ENCODE peak calls at places on chromosomes 11 and 22, in nine cellular contexts. W is cardiac muscle cell; O is HFF-Myc; J is naive thymus-derived CD4-positive, alpha-beta T cell; C is stimulated activated CD4-positive, alpha-beta T cell treated with anti-CD3 and anti-CD28 coated beads, TNF-alpha, amount 100 ng/mL, for 24 hours; F is stimulated activated CD8-positive, alpha-beta memory T cell treated with anti-CD3 and anti-CD28 coated beads, Interleukin-7, amount 100 ng/mL, for 24 hours; R is NCI-H510A treated with DMSO at 0.1 percent for 48 hours; S is left cardiac atrium; Z is RWPE1. Q is an unnamed sample.

GRCh38 chr11:113531575-113532451 is 56.6 kb upstream of the DRD2 start:
- DNase-seq in F (no peak), R (no peak), J (no peak), O (no peak), Z (no peak), S (no peak), W (peak; percentile 79), C (no peak), Q (no peak)

GRCh38 chr11:14443642-14444041 is 56.0 kb downstream of the COPB1 start:
- DNase-seq in F (no peak), C (no peak), S (no peak), Z (no peak), O (no peak), J (no peak), W (peak; percentile 45), R (no peak), Q (no peak)

GRCh38 chr11:6737872-6738466 is 33.8 kb downstream of the OR2AG2 start:
- DNase-seq in O (peak; percentile 17), J (peak; percentile 66), F (peak; percentile 22), C (peak; percentile 45), S (peak; percentile 23), Z (peak; percentile 45), W (peak; percentile 54), R (peak; percentile 65), Q (peak; percentile 33)

GRCh38 chr11:121625784-121626506 is 173.2 kb upstream of the SORL1-AS1 start:
- DNase-seq in J (no peak), Z (no peak), C (no peak), S (peak; percentile 27), O (no peak), F (no peak), R (no peak), W (peak; percentile 79), Q (no peak)

GRCh38 chr11:14360976-14361375 is 2.0 kb upstream of the RRAS2 start:
- DNase-seq in J (no peak), S (no peak), F (no peak), O (no peak), R (no peak), Z (no peak), W (no peak), C (no peak), Q (no peak)

GRCh38 chr11:112662554-112662953 is 298.7 kb upstream of the NCAM1 start:
- DNase-seq in C (no peak), R (no peak), Z (no peak), O (no peak), F (no peak), S (no peak), W (no peak), J (no peak), Q (no peak)

GRCh38 chr11:13016415-13016814 is 7.3 kb downstream of the RASSF10 start:
- DNase-seq in S (no peak), O (no peak), W (no peak), J (no peak), C (no peak), Z (no peak), R (peak; percentile 25), F (no peak), Q (no peak)

GRCh38 chr11:109734602-109735001 is 312.6 kb downstream of the C11orf87 start:
- DNase-seq in F (no peak), O (no peak), Z (no peak), S (no peak), C (no peak), R (no peak), W (no peak), J (no peak), Q (no peak)

GRCh38 chr22:22357024-22357868 is 112.7 kb downstream of the VPREB1 start:
- DNase-seq in O (peak; percentile 29), R (peak; percentile 81), Z (peak; percentile 72), F (peak; percentile 56), S (peak; percentile 69), W (peak; percentile 70), J (peak; percentile 29), C (peak; percentile 59), Q (peak; percentile 64)

GRCh38 chr22:19619144-19620009 is 94.9 kb upstream of the SEPTIN5 start:
- DNase-seq in R (no peak), O (no peak), S (no peak), F (no peak), W (no peak), J (no peak), C (no peak), Z (no peak), Q (no peak)

GRCh38 chr11:64241430-64242153 is 697 bp downstream of the FKBP2 start:
- DNase-seq in F (peak; percentile 99), R (peak; percentile 97), W (peak; percentile 48), C (peak; percentile 99), Z (peak; percentile 95), J (peak; percentile 100), O (peak; percentile 96), S (peak; percentile 99), Q (peak; percentile 100)

GRCh38 chr22:35777335-35777975 is 59.8 kb downstream of the APOL5 start:
- DNase-seq in Z (peak; percentile 36), J (no peak), R (no peak), S (no peak), C (no peak), W (peak; percentile 78), F (no peak), O (peak; percentile 19), Q (no peak)

GRCh38 chr22:24427500-24428164 is at the start of gene ADORA2A:
- DNase-seq in J (peak; percentile 88), R (no peak), O (no peak), S (no peak), F (peak; percentile 63), Z (no peak), C (peak; percentile 68), W (no peak), Q (no peak)

GRCh38 chr11:8289426-8290047 is 25.9 kb upstream of the LMO1 start:
- DNase-seq in C (no peak), R (peak; percentile 50), O (no peak), J (no peak), S (no peak), Z (no peak), W (no peak), F (no peak), Q (no peak)

GRCh38 chr11:69911310-69912160 is 92.3 kb upstream of the FGF3 start:
- DNase-seq in J (no peak), R (no peak), C (no peak), Z (no peak), S (no peak), F (no peak), W (no peak), O (no peak), Q (no peak)

GRCh38 chr11:122146475-122146874 is 30.5 kb upstream of the BLID start:
- DNase-seq in R (no peak), O (no peak), S (no peak), C (no peak), Z (peak; percentile 55), W (no peak), F (no peak), J (no peak), Q (no peak)

GRCh38 chr11:128757886-128758612 is 64.2 kb downstream of the FLI1 start:
- DNase-seq in O (no peak), C (no peak), S (no peak), Z (no peak), F (no peak), J (no peak), R (no peak), W (no peak), Q (no peak)

GRCh38 chr11:17389205-17389956 is 922 bp upstream of the KCNJ11 start:
- DNase-seq in R (peak; percentile 63), F (peak; percentile 61), S (peak; percentile 81), W (peak; percentile 40), C (peak; percentile 62), J (peak; percentile 57), O (no peak), Z (peak; percentile 77), Q (peak; percentile 59)

GRCh38 chr11:8025816-8026215 is 38.7 kb downstream of the EIF3F start:
- DNase-seq in F (no peak), O (no peak), Z (no peak), R (no peak), J (no peak), W (peak; percentile 83), C (no peak), S (no peak), Q (no peak)

GRCh38 chr22:35811670-35812069 is 94.0 kb downstream of the APOL5 start:
- DNase-seq in S (no peak), Z (no peak), F (no peak), W (no peak), C (no peak), R (no peak), J (no peak), O (no peak), Q (no peak)

GRCh38 chr11:20116825-20117224 is 43.5 kb downstream of the DBX1 start:
- DNase-seq in C (no peak), O (peak; percentile 70), W (no peak), S (no peak), J (no peak), F (no peak), R (no peak), Z (no peak), Q (no peak)

GRCh38 chr11:60852639-60853468 is 2.9 kb downstream of the PTGDR2 start:
- DNase-seq in W (no peak), C (no peak), S (no peak), O (no peak), F (no peak), Z (no peak), R (no peak), J (no peak), Q (no peak)

GRCh38 chr11:111627591-111627990 is 25.3 kb downstream of the SIK2 start:
- DNase-seq in R (no peak), F (no peak), W (peak; percentile 28), O (no peak), C (no peak), Z (no peak), S (no peak), J (no peak), Q (no peak)

GRCh38 chr11:126355926-126356897 is 726 bp downstream of the ST3GAL4 start:
- DNase-seq in J (peak; percentile 6), W (no peak), S (peak; percentile 62), O (no peak), Z (peak; percentile 25), C (no peak), R (no peak), F (no peak), Q (no peak)

GRCh38 chr11:104705475-104706195 is 192.6 kb downstream of the CASP12 start:
- DNase-seq in O (no peak), F (peak; percentile 15), S (peak; percentile 18), C (peak; percentile 43), W (peak; percentile 60), J (peak; percentile 87), R (peak; percentile 23), Z (no peak), Q (peak; percentile 3)

GRCh38 chr22:44351685-44352377 is 39.1 kb upstream of the SHISAL1 start:
- DNase-seq in S (no peak), C (no peak), Z (peak; percentile 76), O (peak; percentile 79), F (no peak), J (no peak), W (peak; percentile 91), R (no peak), Q (no peak)

GRCh38 chr22:10780281-10780680 is 4747.7 kb upstream of the OR11H1 start:
- DNase-seq in C (no peak), R (no peak), F (no peak), O (no peak), S (no peak), W (no peak), Z (no peak), J (no peak), Q (no peak)

GRCh38 chr22:35914665-35915476 is 113.8 kb downstream of the RBFOX2 start:
- DNase-seq in W (peak; percentile 91), S (peak; percentile 48), J (no peak), O (peak; percentile 91), R (peak; percentile 82), F (no peak), Z (peak; percentile 82), C (no peak), Q (no peak)

GRCh38 chr11:62775646-62776045 is 4.5 kb downstream of the TAF6L start:
- DNase-seq in Z (no peak), F (no peak), W (no peak), O (no peak), J (no peak), C (no peak), S (no peak), R (no peak), Q (no peak)

GRCh38 chr11:87097582-87097981 is 59.8 kb downstream of the TMEM135 start:
- DNase-seq in C (no peak), R (peak; percentile 2), Z (peak; percentile 31), W (peak; percentile 58), S (no peak), O (no peak), F (peak; percentile 3), J (no peak), Q (peak; percentile 67)